ENCODE peak calls at places on chromosomes 2 and 18, in nine cellular contexts. One of them, this sample, is unnamed.

GRCh38 chr2:9951522-9952285 is at the start of gene GRHL1:
- DNase-seq in mammary epithelial cell: peak; percentile 91
- DNase-seq in upper lobe of right lung: peak; percentile 96
- DNase-seq in Calu3: peak; percentile 95
- DNase-seq in astrocyte: peak; percentile 64
- DNase-seq in coronary artery: peak; percentile 91
- DNase-seq in colonic mucosa: peak; percentile 93
- DNase-seq in tibial nerve: peak; percentile 87
- DNase-seq in fibroblast of mammary gland: peak; percentile 80
- DNase-seq in this sample: peak; percentile 97

GRCh38 chr2:195500878-195501277 is 156.1 kb upstream of the SLC39A10 start:
- DNase-seq in mammary epithelial cell: no peak
- DNase-seq in upper lobe of right lung: no peak
- DNase-seq in Calu3: no peak
- DNase-seq in astrocyte: no peak
- DNase-seq in coronary artery: no peak
- DNase-seq in colonic mucosa: no peak
- DNase-seq in tibial nerve: no peak
- DNase-seq in fibroblast of mammary gland: no peak
- DNase-seq in this sample: no peak

GRCh38 chr2:119229716-119230115 is 6.1 kb downstream of the STEAP3 start:
- DNase-seq in mammary epithelial cell: no peak
- DNase-seq in upper lobe of right lung: no peak
- DNase-seq in Calu3: no peak
- DNase-seq in astrocyte: no peak
- DNase-seq in coronary artery: no peak
- DNase-seq in colonic mucosa: no peak
- DNase-seq in tibial nerve: no peak
- DNase-seq in fibroblast of mammary gland: no peak
- DNase-seq in this sample: no peak

GRCh38 chr18:61596296-61596695 is 263.1 kb downstream of the CDH20 start:
- DNase-seq in mammary epithelial cell: no peak
- DNase-seq in upper lobe of right lung: no peak
- DNase-seq in Calu3: no peak
- DNase-seq in astrocyte: no peak
- DNase-seq in coronary artery: no peak
- DNase-seq in colonic mucosa: no peak
- DNase-seq in tibial nerve: no peak
- DNase-seq in fibroblast of mammary gland: peak; percentile 76
- DNase-seq in this sample: no peak

GRCh38 chr2:215003001-215003400 is 135.4 kb downstream of the ABCA12 start:
- DNase-seq in mammary epithelial cell: no peak
- DNase-seq in upper lobe of right lung: no peak
- DNase-seq in Calu3: no peak
- DNase-seq in astrocyte: peak; percentile 21
- DNase-seq in coronary artery: no peak
- DNase-seq in colonic mucosa: no peak
- DNase-seq in tibial nerve: no peak
- DNase-seq in fibroblast of mammary gland: peak; percentile 38
- DNase-seq in this sample: no peak

GRCh38 chr2:105396254-105397024 is 2.4 kb downstream of the FHL2 start:
- DNase-seq in mammary epithelial cell: peak; percentile 100
- DNase-seq in upper lobe of right lung: no peak
- DNase-seq in Calu3: peak; percentile 80
- DNase-seq in astrocyte: peak; percentile 95
- DNase-seq in coronary artery: no peak
- DNase-seq in colonic mucosa: peak; percentile 75
- DNase-seq in tibial nerve: peak; percentile 41
- DNase-seq in fibroblast of mammary gland: peak; percentile 100
- DNase-seq in this sample: no peak

GRCh38 chr18:25518716-25519053 is 166.7 kb upstream of the ZNF521 start:
- DNase-seq in mammary epithelial cell: no peak
- DNase-seq in upper lobe of right lung: no peak
- DNase-seq in Calu3: no peak
- DNase-seq in astrocyte: no peak
- DNase-seq in coronary artery: no peak
- DNase-seq in colonic mucosa: no peak
- DNase-seq in tibial nerve: no peak
- DNase-seq in fibroblast of mammary gland: no peak
- DNase-seq in this sample: no peak

GRCh38 chr2:204483497-204484164 is 61.6 kb upstream of the PARD3B start:
- DNase-seq in mammary epithelial cell: no peak
- DNase-seq in upper lobe of right lung: no peak
- DNase-seq in Calu3: peak; percentile 17
- DNase-seq in astrocyte: no peak
- DNase-seq in coronary artery: no peak
- DNase-seq in colonic mucosa: no peak
- DNase-seq in tibial nerve: no peak
- DNase-seq in fibroblast of mammary gland: no peak
- DNase-seq in this sample: no peak

GRCh38 chr2:28716265-28716865 is 35.3 kb upstream of the PPP1CB start:
- DNase-seq in mammary epithelial cell: peak; percentile 95
- DNase-seq in upper lobe of right lung: no peak
- DNase-seq in Calu3: peak; percentile 66
- DNase-seq in astrocyte: peak; percentile 91
- DNase-seq in coronary artery: peak; percentile 80
- DNase-seq in colonic mucosa: peak; percentile 72
- DNase-seq in tibial nerve: peak; percentile 28
- DNase-seq in fibroblast of mammary gland: peak; percentile 98
- DNase-seq in this sample: no peak

GRCh38 chr2:55961318-55961911 is 37.8 kb upstream of the EFEMP1 start:
- DNase-seq in mammary epithelial cell: peak; percentile 55
- DNase-seq in upper lobe of right lung: no peak
- DNase-seq in Calu3: peak; percentile 23
- DNase-seq in astrocyte: peak; percentile 42
- DNase-seq in coronary artery: no peak
- DNase-seq in colonic mucosa: no peak
- DNase-seq in tibial nerve: no peak
- DNase-seq in fibroblast of mammary gland: peak; percentile 75
- DNase-seq in this sample: no peak

GRCh38 chr2:27083410-27084296 is 2.9 kb upstream of the KHK start:
- DNase-seq in mammary epithelial cell: peak; percentile 13
- DNase-seq in upper lobe of right lung: no peak
- DNase-seq in Calu3: no peak
- DNase-seq in astrocyte: no peak
- DNase-seq in coronary artery: no peak
- DNase-seq in colonic mucosa: no peak
- DNase-seq in tibial nerve: no peak
- DNase-seq in fibroblast of mammary gland: no peak
- DNase-seq in this sample: no peak

DNA sequence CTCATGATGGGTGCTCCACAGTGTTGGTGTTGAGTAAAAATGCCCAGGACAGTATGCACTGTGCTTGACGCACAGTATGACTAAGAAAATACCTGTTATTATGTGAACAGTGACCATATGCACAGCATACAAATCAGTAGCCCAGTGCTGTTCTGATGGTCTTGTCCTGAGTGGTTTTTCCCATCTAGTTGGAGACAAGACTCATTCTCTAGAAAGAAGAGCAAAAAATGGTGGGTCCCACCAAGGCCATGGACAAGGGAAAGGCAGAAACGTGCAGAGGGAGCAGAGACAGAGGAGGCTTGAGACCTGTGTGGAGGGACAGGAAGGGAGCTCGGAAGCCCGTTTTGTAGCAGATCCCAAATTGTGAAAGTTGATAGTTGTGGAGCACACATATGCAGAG is 987 bp upstream of the SMIM21 start:
- DNase-seq in mammary epithelial cell: no peak
- DNase-seq in upper lobe of right lung: no peak
- DNase-seq in Calu3: no peak
- DNase-seq in astrocyte: no peak
- DNase-seq in coronary artery: no peak
- DNase-seq in colonic mucosa: no peak
- DNase-seq in tibial nerve: no peak
- DNase-seq in fibroblast of mammary gland: no peak
- DNase-seq in this sample: no peak
- TF ChIP-seq CTCF in mammary epithelial cell: no peak
- TF ChIP-seq CTCF in upper lobe of right lung: no peak
- TF ChIP-seq CTCF in Calu3: no peak
- TF ChIP-seq CTCF in astrocyte: no peak
- TF ChIP-seq CTCF in coronary artery: no peak
- TF ChIP-seq CTCF in colonic mucosa: no peak
- TF ChIP-seq CTCF in tibial nerve: no peak
- TF ChIP-seq CTCF in fibroblast of mammary gland: no peak
- TF ChIP-seq CTCF in this sample: no peak

GRCh38 chr2:190179754-190180312 is 117.3 kb upstream of the MSTN start:
- DNase-seq in mammary epithelial cell: no peak
- DNase-seq in upper lobe of right lung: no peak
- DNase-seq in Calu3: no peak
- DNase-seq in astrocyte: no peak
- DNase-seq in coronary artery: no peak
- DNase-seq in colonic mucosa: no peak
- DNase-seq in tibial nerve: peak; percentile 23
- DNase-seq in fibroblast of mammary gland: no peak
- DNase-seq in this sample: no peak
- TF ChIP-seq CTCF in mammary epithelial cell: no peak
- TF ChIP-seq CTCF in upper lobe of right lung: no peak
- TF ChIP-seq CTCF in Calu3: no peak
- TF ChIP-seq CTCF in astrocyte: no peak
- TF ChIP-seq CTCF in coronary artery: no peak
- TF ChIP-seq CTCF in colonic mucosa: no peak
- TF ChIP-seq CTCF in tibial nerve: no peak
- TF ChIP-seq CTCF in fibroblast of mammary gland: no peak
- TF ChIP-seq CTCF in this sample: no peak

GRCh38 chr2:30408961-30409387 is 38.1 kb upstream of the LCLAT1 start:
- DNase-seq in mammary epithelial cell: no peak
- DNase-seq in upper lobe of right lung: no peak
- DNase-seq in Calu3: no peak
- DNase-seq in astrocyte: peak; percentile 84
- DNase-seq in coronary artery: no peak
- DNase-seq in colonic mucosa: no peak
- DNase-seq in tibial nerve: no peak
- DNase-seq in fibroblast of mammary gland: peak; percentile 66
- DNase-seq in this sample: no peak
- TF ChIP-seq CTCF in mammary epithelial cell: no peak
- TF ChIP-seq CTCF in upper lobe of right lung: no peak
- TF ChIP-seq CTCF in Calu3: no peak
- TF ChIP-seq CTCF in astrocyte: no peak
- TF ChIP-seq CTCF in coronary artery: no peak
- TF ChIP-seq CTCF in colonic mucosa: no peak
- TF ChIP-seq CTCF in tibial nerve: no peak
- TF ChIP-seq CTCF in fibroblast of mammary gland: peak; percentile 15
- TF ChIP-seq CTCF in this sample: no peak

GRCh38 chr18:35662293-35663062 is 80.9 kb downstream of the GALNT1 start:
- DNase-seq in mammary epithelial cell: no peak
- DNase-seq in upper lobe of right lung: no peak
- DNase-seq in Calu3: no peak
- DNase-seq in astrocyte: no peak
- DNase-seq in coronary artery: no peak
- DNase-seq in colonic mucosa: no peak
- DNase-seq in tibial nerve: no peak
- DNase-seq in fibroblast of mammary gland: no peak
- DNase-seq in this sample: no peak

GRCh38 chr18:35658112-35658511 is 76.6 kb downstream of the GALNT1 start:
- DNase-seq in mammary epithelial cell: no peak
- DNase-seq in upper lobe of right lung: no peak
- DNase-seq in Calu3: no peak
- DNase-seq in astrocyte: no peak
- DNase-seq in coronary artery: no peak
- DNase-seq in colonic mucosa: no peak
- DNase-seq in tibial nerve: no peak
- DNase-seq in fibroblast of mammary gland: no peak
- DNase-seq in this sample: no peak

DNA sequence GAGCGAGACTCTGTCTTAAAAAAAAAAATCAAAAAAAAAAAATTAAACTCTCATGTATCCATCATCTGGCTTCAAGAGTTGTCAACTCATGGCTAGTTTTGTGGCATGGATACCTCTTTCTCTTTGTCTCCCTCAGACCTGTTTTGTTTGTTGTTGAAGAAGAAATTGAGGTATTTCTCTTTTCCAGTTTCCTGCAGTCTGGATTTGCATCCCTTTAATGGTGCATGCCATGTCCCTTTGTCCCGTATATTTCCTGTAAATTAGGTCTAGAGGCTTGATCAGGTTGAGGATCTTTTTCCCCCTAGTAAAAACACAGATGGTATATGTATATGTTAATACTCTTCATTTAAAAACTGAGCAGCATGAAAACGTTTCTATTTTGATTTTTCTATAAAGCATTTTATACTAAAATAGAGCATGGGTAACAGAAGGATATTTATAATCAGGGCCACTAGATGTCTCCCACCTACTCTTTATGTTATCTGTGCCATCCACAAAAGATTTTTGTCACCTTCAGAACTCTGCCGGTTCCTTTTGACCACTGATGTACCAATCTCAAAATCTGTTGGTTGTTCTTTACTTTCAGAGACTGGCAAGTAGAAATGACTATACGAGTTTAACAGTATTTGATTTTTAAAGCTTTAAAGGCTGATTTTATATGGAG is 80.1 kb downstream of the GALNT1 start:
- DNase-seq in mammary epithelial cell: no peak
- DNase-seq in upper lobe of right lung: no peak
- DNase-seq in Calu3: no peak
- DNase-seq in astrocyte: no peak
- DNase-seq in coronary artery: no peak
- DNase-seq in colonic mucosa: no peak
- DNase-seq in tibial nerve: no peak
- DNase-seq in fibroblast of mammary gland: no peak
- DNase-seq in this sample: no peak
- TF ChIP-seq CTCF in mammary epithelial cell: peak; percentile 22
- TF ChIP-seq CTCF in upper lobe of right lung: no peak
- TF ChIP-seq CTCF in Calu3: no peak
- TF ChIP-seq CTCF in astrocyte: no peak
- TF ChIP-seq CTCF in coronary artery: no peak
- TF ChIP-seq CTCF in colonic mucosa: no peak
- TF ChIP-seq CTCF in tibial nerve: no peak
- TF ChIP-seq CTCF in fibroblast of mammary gland: peak; percentile 12
- TF ChIP-seq CTCF in this sample: peak; percentile 24

DNA sequence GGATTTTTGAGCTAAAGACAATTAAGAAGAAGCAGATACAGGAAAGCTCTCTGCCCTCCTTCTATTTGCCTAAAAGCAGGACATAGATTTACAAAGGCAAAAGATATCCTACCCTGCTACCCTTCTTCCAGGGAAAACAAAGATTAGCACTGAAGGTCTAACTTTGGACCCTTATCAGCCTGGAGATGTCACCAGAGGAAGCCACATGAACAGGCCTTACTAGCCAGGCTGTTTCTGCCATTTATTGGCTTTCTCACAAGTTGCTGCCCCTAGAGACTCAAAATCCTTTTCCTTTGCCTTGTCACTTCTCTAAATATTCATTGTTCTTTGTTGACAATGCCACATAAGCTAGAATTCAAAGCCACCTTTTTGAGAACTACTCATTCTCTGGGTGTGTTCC is 147.3 kb downstream of the B3GNT2 start:
- DNase-seq in mammary epithelial cell: no peak
- DNase-seq in upper lobe of right lung: no peak
- DNase-seq in Calu3: no peak
- DNase-seq in astrocyte: no peak
- DNase-seq in coronary artery: no peak
- DNase-seq in colonic mucosa: no peak
- DNase-seq in tibial nerve: no peak
- DNase-seq in fibroblast of mammary gland: no peak
- DNase-seq in this sample: no peak
- TF ChIP-seq CTCF in mammary epithelial cell: no peak
- TF ChIP-seq CTCF in upper lobe of right lung: no peak
- TF ChIP-seq CTCF in Calu3: no peak
- TF ChIP-seq CTCF in astrocyte: no peak
- TF ChIP-seq CTCF in coronary artery: no peak
- TF ChIP-seq CTCF in colonic mucosa: no peak
- TF ChIP-seq CTCF in tibial nerve: no peak
- TF ChIP-seq CTCF in fibroblast of mammary gland: no peak
- TF ChIP-seq CTCF in this sample: no peak

GRCh38 chr2:197356136-197356535 is 45.6 kb upstream of the ANKRD44 start:
- DNase-seq in mammary epithelial cell: no peak
- DNase-seq in upper lobe of right lung: no peak
- DNase-seq in Calu3: no peak
- DNase-seq in astrocyte: no peak
- DNase-seq in coronary artery: no peak
- DNase-seq in colonic mucosa: no peak
- DNase-seq in tibial nerve: no peak
- DNase-seq in fibroblast of mammary gland: no peak
- DNase-seq in this sample: no peak
- TF ChIP-seq CTCF in mammary epithelial cell: peak; percentile 35
- TF ChIP-seq CTCF in upper lobe of right lung: peak; percentile 14
- TF ChIP-seq CTCF in Calu3: peak; percentile 49
- TF ChIP-seq CTCF in astrocyte: peak; percentile 42
- TF ChIP-seq CTCF in coronary artery: no peak
- TF ChIP-seq CTCF in colonic mucosa: no peak
- TF ChIP-seq CTCF in tibial nerve: no peak
- TF ChIP-seq CTCF in fibroblast of mammary gland: peak; percentile 42
- TF ChIP-seq CTCF in this sample: peak; percentile 70

This sample was measured in type B pancreatic cell.